ENCODE peak calls at places on chromosomes 13 and 19, in nine cellular contexts. P is GM12865, D is breast epithelium, S is endothelial cell, I is psoas muscle, Y is A549, Z is AG10803, K is mucosa of descending colon, W is fibroblast of pulmonary artery. C is an unnamed sample.

GRCh38 chr13:29496241-29496712 is 99.2 kb downstream of the SLC7A1 start:
- DNase-seq in P (peak), D (no peak), I (no peak), Y (no peak), W (peak), K (no peak), Z (no peak), S (no peak), C (peak)

GRCh38 chr13:112465251-112466131 is 89.3 kb downstream of the SPACA7 start:
- DNase-seq in D (no peak), K (no peak), I (peak), S (no peak), P (no peak), Y (no peak), Z (no peak), W (no peak), C (no peak)

GRCh38 chr13:113726961-113727411 is 32.0 kb upstream of the TMEM255B start:
- DNase-seq in Y (no peak), P (no peak), W (no peak), Z (peak), I (no peak), S (no peak), K (no peak), D (no peak), C (no peak)

GRCh38 chr19:36136975-36137686 is 2.7 kb upstream of the CAPNS1 start:
- DNase-seq in D (peak), S (no peak), K (peak), W (peak), Z (peak), P (no peak), Y (peak), I (peak), C (no peak)

GRCh38 chr13:66618702-66619101 is 611.4 kb downstream of the PCDH9 start:
- DNase-seq in Z (peak), I (no peak), K (no peak), W (peak), D (no peak), P (no peak), S (no peak), Y (peak), C (no peak)

GRCh38 chr13:99916366-99917103 is 55.0 kb downstream of the ZIC5 start:
- DNase-seq in I (no peak), S (peak), W (peak), K (peak), P (peak), Z (peak), D (no peak), Y (peak), C (no peak)

GRCh38 chr13:95533545-95534135 is 18.9 kb upstream of the CLDN10 start:
- DNase-seq in K (peak), W (no peak), Y (no peak), D (no peak), S (peak), P (no peak), Z (no peak), I (no peak), C (no peak)

GRCh38 chr19:19606021-19606420 is 12.5 kb downstream of the PBX4 start:
- DNase-seq in Z (no peak), W (no peak), S (no peak), I (no peak), P (peak), K (peak), D (no peak), Y (no peak), C (no peak)

GRCh38 chr13:99969368-99969933 is 2.1 kb downstream of the ZIC5 start:
- DNase-seq in P (no peak), W (no peak), S (peak), Z (no peak), Y (no peak), K (no peak), I (no peak), D (no peak), C (no peak)

GRCh38 chr19:46394398-46394797 is 19.0 kb downstream of the CCDC8 start:
- DNase-seq in Z (no peak), P (no peak), K (no peak), S (no peak), Y (no peak), W (peak), I (peak), D (no peak), C (no peak)

GRCh38 chr19:10478903-10479384 is 24.2 kb downstream of the KEAP1 start:
- DNase-seq in Y (peak), P (peak), W (peak), D (peak), K (peak), I (peak), S (peak), Z (peak), C (peak)

GRCh38 chr13:44523176-44524017 is 52.7 kb downstream of the TSC22D1 start:
- DNase-seq in W (peak), I (no peak), K (no peak), S (no peak), P (peak), D (no peak), Y (peak), Z (peak), C (no peak)

GRCh38 chr13:50357586-50358118 is 342.4 kb downstream of the KCNRG start:
- DNase-seq in I (no peak), W (peak), S (no peak), D (peak), K (peak), P (no peak), Y (no peak), Z (peak), C (no peak)

GRCh38 chr13:49256841-49257240 is 9.1 kb downstream of the CDADC1 start:
- DNase-seq in I (no peak), Z (peak), P (no peak), K (no peak), Y (no peak), W (peak), D (no peak), S (no peak), C (no peak)

GRCh38 chr13:111114362-111115050 is 604 bp upstream of the ARHGEF7 start:
- DNase-seq in K (peak), D (no peak), Z (peak), P (peak), Y (no peak), S (peak), W (peak), I (peak), C (no peak)

GRCh38 chr19:58409010-58409790 is 751 bp downstream of the ZNF584 start:
- DNase-seq in D (peak), S (peak), W (no peak), Y (no peak), K (no peak), Z (no peak), I (no peak), P (peak), C (no peak)

GRCh38 chr19:58401825-58402433 is 6.5 kb downstream of the RNF225 start:
- DNase-seq in I (no peak), Z (no peak), S (no peak), Y (no peak), P (no peak), D (peak), W (no peak), K (no peak), C (no peak)

GRCh38 chr19:58408152-58409009 is at the start of gene ZNF584:
- DNase-seq in P (peak), Z (peak), K (peak), I (peak), Y (peak), W (peak), S (peak), D (peak), C (peak)

GRCh38 chr19:58407658-58408151 is 744 bp upstream of the ZNF584 start:
- DNase-seq in K (no peak), W (no peak), D (no peak), Z (no peak), I (no peak), Y (no peak), P (no peak), S (no peak), C (no peak)

DNA sequence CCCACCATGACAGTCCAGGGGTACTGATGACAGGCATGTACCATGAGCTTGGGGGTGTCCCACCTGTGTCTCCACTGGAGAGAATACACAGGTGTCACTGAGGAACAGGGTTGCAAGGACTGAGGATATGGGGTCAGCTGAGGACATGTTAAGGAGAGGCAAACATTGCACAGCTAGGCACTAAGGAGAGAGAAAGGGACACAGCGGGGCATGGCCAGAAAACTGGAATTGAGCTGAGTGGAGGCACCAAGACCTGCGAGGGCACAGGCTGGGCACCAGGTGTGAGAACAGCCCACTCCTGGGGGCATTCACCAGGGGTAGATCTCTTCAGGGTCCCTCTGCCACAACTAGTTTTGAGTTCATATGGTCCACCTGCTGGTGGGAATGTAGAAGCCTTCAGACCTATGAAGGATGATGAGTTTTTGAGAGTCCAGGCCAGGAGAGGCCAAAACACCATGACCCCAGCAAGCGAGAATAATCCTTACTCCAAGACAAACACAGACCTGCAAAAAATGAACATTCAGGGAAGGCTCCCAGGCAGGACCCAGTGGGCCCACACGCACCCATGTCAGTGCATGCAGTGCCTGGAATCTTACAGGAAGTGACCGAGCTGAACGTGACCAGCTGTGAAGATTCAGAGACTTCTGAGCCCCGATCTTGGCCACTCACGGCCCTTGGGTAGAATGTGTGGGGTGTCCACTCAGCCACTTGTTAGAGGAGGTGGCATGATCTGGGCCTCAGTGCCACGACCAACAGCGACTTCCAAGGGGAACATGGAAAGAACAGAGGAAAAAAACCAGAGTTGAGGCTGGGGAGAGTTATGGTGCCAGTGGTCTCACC is 1.4 kb upstream of the ZNF584 start:
- DNase-seq in D (no peak), P (no peak), K (no peak), Y (no peak), W (no peak), I (no peak), Z (no peak), S (no peak), C (no peak)
- TF ChIP-seq CTCF in D (no peak), P (peak), K (no peak), Y (peak), W (peak), I (peak), Z (peak), S (peak), C (no peak)

DNA sequence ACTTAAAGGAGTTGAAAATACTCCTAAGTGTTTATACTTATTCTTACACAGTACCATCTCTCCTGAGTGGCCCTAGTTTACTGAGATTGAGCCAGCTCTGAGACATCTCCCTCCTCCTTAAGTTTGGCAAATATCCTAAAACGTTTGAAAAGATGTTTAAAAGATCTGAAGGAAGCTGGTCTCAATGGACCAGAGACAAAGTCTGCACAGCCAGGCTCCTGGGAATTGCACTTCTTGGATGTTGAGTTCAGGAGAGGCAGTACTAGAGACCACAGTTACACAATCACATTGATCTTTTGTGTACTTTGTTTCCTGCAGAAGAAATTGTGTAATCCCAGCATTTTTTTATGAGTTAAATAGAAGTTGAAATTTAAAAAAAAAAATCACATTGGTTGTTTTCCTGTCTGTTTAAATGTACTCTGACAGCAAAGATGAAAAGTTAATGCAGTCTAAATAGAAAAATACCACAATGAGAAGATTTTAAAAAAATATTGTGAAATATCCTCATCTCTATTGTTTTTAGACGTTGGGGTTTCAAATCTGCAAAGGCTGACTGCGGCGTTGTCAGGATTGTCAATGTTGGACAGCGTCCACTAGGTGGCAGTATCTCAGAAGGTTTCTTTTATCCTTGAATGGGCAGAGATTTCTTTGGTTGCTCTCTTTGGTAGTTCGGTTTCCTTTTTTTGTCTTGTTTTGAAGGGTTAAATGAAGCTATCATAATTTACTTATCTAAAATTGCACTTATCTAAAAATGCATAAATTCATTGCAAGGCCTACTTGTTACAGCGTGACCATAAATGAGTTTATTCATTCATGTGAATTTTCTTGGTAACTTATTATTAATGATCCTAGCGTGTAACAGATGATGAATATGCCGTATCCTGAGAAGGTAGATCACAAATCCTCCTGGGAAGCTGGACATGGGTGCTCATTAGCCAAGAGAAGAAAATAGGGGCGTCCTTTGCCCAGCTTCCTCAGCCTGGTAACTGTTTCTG is 20.9 kb downstream of the TNFSF11 start:
- DNase-seq in K (peak), P (peak), W (peak), Z (peak), D (no peak), I (no peak), S (peak), Y (peak), C (no peak)
- TF ChIP-seq CTCF in K (peak), P (peak), W (peak), Z (peak), D (peak), I (peak), S (peak), Y (peak), C (peak)

DNA sequence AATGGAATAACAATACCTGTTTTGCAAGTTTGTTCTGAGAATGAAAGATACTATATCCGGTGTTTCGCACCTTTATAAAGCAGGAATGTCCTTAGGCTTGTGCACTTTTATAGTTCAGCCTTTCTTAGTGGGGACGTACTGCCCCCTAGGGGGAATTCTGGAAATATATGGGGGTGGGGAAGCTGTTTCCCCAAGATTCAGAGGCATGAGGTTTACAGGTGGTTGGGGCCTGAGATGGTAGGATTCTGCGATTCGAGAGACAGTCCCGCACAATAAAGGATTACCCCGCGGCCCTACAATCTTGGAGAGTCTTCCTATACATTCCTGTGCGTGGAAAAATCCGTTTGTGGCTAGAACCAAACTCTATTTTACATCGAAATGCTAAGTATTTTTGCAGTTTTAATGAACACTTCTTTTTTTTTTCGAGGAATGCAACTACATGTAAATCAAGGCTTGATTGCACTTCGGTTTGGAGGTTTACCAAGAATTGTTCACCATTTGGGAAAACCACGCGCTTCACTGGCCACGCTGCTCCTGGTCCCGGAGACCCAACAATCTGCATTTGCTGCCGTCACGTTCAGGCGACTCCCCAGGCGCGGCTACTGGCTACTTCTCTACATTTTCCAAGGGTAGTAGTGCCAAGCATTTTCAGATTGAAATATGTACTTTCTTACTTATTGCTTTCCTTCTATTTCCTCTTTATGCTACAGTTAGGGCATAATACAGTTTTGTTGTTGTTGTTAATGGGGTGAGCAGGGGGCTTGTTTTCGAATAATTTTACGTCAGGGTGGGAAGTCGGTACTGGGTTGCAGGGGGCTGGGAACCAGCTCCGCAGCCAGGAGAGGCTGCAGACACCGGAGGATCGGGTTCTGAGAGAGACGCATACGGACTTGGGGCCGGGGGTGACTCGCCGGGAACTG is 830 bp downstream of the NEK5 start:
- DNase-seq in Y (peak), S (peak), P (peak), W (peak), D (no peak), Z (peak), I (no peak), K (peak), C (peak)
- TF ChIP-seq CTCF in Y (peak), S (peak), P (peak), W (peak), D (peak), Z (peak), I (peak), K (peak), C (peak)

DNA sequence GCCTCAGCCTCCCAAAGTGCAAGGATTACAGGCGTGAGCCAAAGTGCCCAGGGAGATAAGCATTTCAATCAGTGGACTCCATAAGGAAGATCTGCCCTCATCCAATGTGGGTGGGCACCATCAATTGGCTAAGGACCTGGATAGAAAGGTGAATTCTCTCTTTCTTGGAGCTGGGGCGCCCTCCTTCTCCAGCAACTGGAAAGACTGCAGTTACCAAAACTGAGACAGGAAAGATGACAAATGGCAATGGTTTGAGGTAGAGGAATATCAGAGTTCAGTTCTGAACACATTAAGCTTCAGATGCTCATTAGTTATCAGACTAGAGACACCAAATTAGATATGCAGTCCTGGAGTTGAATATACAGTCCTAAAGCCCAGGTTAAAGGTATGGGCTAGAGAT is 10.5 kb upstream of the ELF1 start:
- DNase-seq in D (no peak), Y (no peak), K (no peak), Z (no peak), I (no peak), S (no peak), P (no peak), W (no peak), C (no peak)
- TF ChIP-seq CTCF in D (no peak), Y (no peak), K (no peak), Z (no peak), I (no peak), S (no peak), P (no peak), W (no peak), C (no peak)

DNA sequence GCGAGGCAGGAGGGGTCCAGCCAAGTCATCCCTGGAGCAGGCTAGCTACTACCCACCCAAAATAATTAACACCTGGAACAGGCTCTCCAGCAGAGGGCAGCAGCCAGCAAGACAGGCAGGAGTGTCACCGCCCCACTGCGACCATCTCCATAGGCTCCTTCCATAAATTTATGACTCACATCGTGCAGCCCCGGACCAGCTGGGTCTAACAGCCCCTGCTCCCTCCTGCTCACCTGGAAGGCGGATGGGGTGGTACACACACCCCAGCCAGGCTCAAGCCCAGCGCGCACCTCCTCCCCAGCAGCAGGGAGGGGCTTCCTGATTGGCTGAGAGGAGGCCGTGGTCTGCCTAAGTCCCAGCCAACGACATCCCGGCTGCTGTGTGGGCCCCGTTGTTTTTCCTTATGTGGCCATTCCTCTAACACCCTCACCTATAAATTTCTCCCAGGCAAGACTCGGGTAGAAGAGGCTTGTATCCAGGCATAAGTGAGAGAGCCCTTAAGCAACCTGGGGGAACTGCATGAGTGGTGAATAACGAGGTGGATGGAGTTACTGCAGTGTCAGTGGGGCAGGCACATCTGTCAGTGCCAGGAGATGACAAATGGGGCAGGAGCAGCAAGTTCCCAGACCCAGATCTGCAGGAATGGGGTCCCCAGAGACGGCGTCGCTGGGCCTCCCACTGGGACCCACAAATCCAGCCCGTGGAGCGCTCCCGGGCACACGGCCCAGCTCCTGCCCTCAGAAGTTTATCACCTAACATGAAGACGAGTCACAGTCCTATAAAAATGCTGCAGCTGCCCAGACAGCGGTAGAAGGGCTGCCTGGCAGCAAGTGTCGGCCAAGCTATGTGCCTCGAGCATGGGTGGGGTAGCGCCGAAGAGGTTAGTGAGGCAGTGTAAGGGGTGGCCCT is 43.1 kb downstream of the CEBPG start:
- DNase-seq in Z (peak), Y (peak), S (peak), I (no peak), P (peak), K (peak), W (peak), D (no peak), C (peak)
- TF ChIP-seq CTCF in Z (peak), Y (peak), S (peak), I (peak), P (peak), K (peak), W (peak), D (peak), C (no peak)

C was measured in activated B cell treated with CpG ODN at 0.5 μM for 24 hours.